ENCODE peak calls at places on chromosomes 5 and 9, in six cellular contexts. C, X, Y, O, U and P are unnamed samples.

GRCh38 chr5:21807953-21808352 is 1045.2 kb downstream of the CDH12 start:
- DNase-seq in C (no peak), X (no peak), O (no peak), Y (no peak), U (no peak), P (no peak)

GRCh38 chr5:149455889-149456409 is 76.9 kb upstream of the IL17B start:
- DNase-seq in X (no peak), O (no peak), C (no peak), U (no peak), Y (no peak), P (no peak)

GRCh38 chr9:105027082-105027481 is 99.1 kb upstream of the ABCA1 start:
- DNase-seq in U (no peak), O (no peak), X (no peak), Y (no peak), C (no peak), P (no peak)

GRCh38 chr5:24094081-24094480 is 550.7 kb downstream of the CDH10 start:
- DNase-seq in X (no peak), U (no peak), O (no peak), Y (no peak), C (no peak), P (no peak)

GRCh38 chr9:112341741-112342140 is 8.3 kb upstream of the PTBP3 start:
- DNase-seq in O (no peak), X (no peak), C (no peak), Y (no peak), U (no peak), P (no peak)

GRCh38 chr5:73514418-73514817 is 16.2 kb downstream of the BTF3 start:
- DNase-seq in C (no peak), O (no peak), Y (no peak), U (no peak), X (no peak), P (no peak)

GRCh38 chr5:72785796-72786195 is 30.7 kb upstream of the TNPO1 start:
- DNase-seq in O (no peak), C (no peak), U (no peak), X (no peak), Y (peak), P (no peak)

GRCh38 chr5:1188464-1188863 is 12.9 kb upstream of the SLC6A19 start:
- DNase-seq in C (no peak), Y (no peak), O (no peak), X (no peak), U (no peak), P (no peak)

GRCh38 chr9:9142001-9142400 is 1342.4 kb upstream of the DMAC1 start:
- DNase-seq in Y (no peak), X (no peak), C (no peak), O (no peak), U (peak), P (no peak)

GRCh38 chr9:121609845-121610637 is 41.4 kb upstream of the DAB2IP start:
- DNase-seq in Y (no peak), U (no peak), C (no peak), X (no peak), O (no peak), P (no peak)

GRCh38 chr9:10007356-10007755 is 605.4 kb downstream of the PTPRD start:
- DNase-seq in O (no peak), C (no peak), Y (no peak), X (no peak), U (no peak), P (no peak)

GRCh38 chr9:124594673-124595072 is 87.5 kb upstream of the NR5A1 start:
- DNase-seq in Y (no peak), U (no peak), C (no peak), O (no peak), X (no peak), P (no peak)

GRCh38 chr5:137834498-137834897 is 33.2 kb upstream of the MYOT start:
- DNase-seq in O (no peak), C (no peak), U (no peak), X (no peak), Y (no peak), P (no peak)

GRCh38 chr5:157059891-157060290 is 975 bp upstream of the HAVCR1 start:
- DNase-seq in O (no peak), X (no peak), C (no peak), Y (no peak), U (no peak), P (no peak)

GRCh38 chr5:135829681-135830383 is 4.6 kb upstream of the SLC25A48 start:
- DNase-seq in U (peak), Y (peak), O (no peak), X (no peak), C (peak), P (peak)

GRCh38 chr5:9514968-9515367 is 30.9 kb downstream of the SEMA5A start:
- DNase-seq in X (no peak), Y (no peak), U (no peak), C (no peak), O (no peak), P (no peak)

GRCh38 chr9:113274474-113275146 is 762 bp downstream of the CDC26 start:
- DNase-seq in Y (peak), C (no peak), O (no peak), X (no peak), U (no peak), P (no peak)

GRCh38 chr9:9560382-9561035 is 1052.3 kb downstream of the PTPRD start:
- DNase-seq in Y (no peak), X (no peak), O (peak), U (no peak), C (no peak), P (no peak)

GRCh38 chr5:107805166-107805565 is 134.4 kb upstream of the EFNA5 start:
- DNase-seq in O (no peak), Y (no peak), U (no peak), X (no peak), C (no peak), P (no peak)

GRCh38 chr9:135523521-135524129 is 2.4 kb downstream of the LCN1 start:
- DNase-seq in O (no peak), C (peak), Y (no peak), U (no peak), X (no peak), P (no peak)

GRCh38 chr9:136307215-136307750 is 3.4 kb upstream of the CCDC187 start:
- DNase-seq in X (no peak), Y (no peak), O (no peak), C (no peak), U (no peak), P (no peak)

GRCh38 chr9:90142580-90142979 is 500.0 kb downstream of the DIRAS2 start:
- DNase-seq in X (peak), O (no peak), U (peak), Y (peak), C (peak), P (no peak)

GRCh38 chr5:88879724-88880123 is 3.3 kb downstream of the MEF2C start:
- DNase-seq in X (no peak), C (no peak), Y (no peak), U (no peak), O (no peak), P (no peak)